ENCODE peak calls at places on chromosome 4, in eight cellular contexts. One of them, this sample, is unnamed.

GRCh38 chr4:142264961-142265360 is 581.1 kb downstream of the INPP4B start:
- DNase-seq in HAP-1: no peak
- DNase-seq in neural crest cell: no peak
- DNase-seq in activated T-cell treated with anti-CD3 and anti-CD28 coated beads, Interleukin-2, amount 50 U/mL, for 4 hours: no peak
- DNase-seq in AG09309: no peak
- DNase-seq in GM03348: no peak
- DNase-seq in stimulated activated CD4-positive, alpha-beta T cell treated with anti-CD3 and anti-CD28 coated beads, Interleukin-4, amount 100 ng/mL, for 4 hours: no peak
- DNase-seq in effector memory CD8-positive, alpha-beta T cell: no peak
- DNase-seq in this sample: peak

GRCh38 chr4:155094421-155094820 is 114.0 kb upstream of the NPY2R start:
- DNase-seq in activated T-cell treated with anti-CD3 and anti-CD28 coated beads, Interleukin-2, amount 50 U/mL, for 4 hours: no peak
- DNase-seq in effector memory CD8-positive, alpha-beta T cell: no peak
- DNase-seq in HAP-1: no peak
- DNase-seq in GM03348: no peak
- DNase-seq in neural crest cell: no peak
- DNase-seq in stimulated activated CD4-positive, alpha-beta T cell treated with anti-CD3 and anti-CD28 coated beads, Interleukin-4, amount 100 ng/mL, for 4 hours: no peak
- DNase-seq in AG09309: peak
- DNase-seq in this sample: no peak

GRCh38 chr4:107862658-107863057 is 37.9 kb downstream of the SGMS2 start:
- DNase-seq in HAP-1: no peak
- DNase-seq in GM03348: no peak
- DNase-seq in stimulated activated CD4-positive, alpha-beta T cell treated with anti-CD3 and anti-CD28 coated beads, Interleukin-4, amount 100 ng/mL, for 4 hours: no peak
- DNase-seq in neural crest cell: no peak
- DNase-seq in effector memory CD8-positive, alpha-beta T cell: no peak
- DNase-seq in AG09309: no peak
- DNase-seq in activated T-cell treated with anti-CD3 and anti-CD28 coated beads, Interleukin-2, amount 50 U/mL, for 4 hours: no peak
- DNase-seq in this sample: peak

GRCh38 chr4:38004062-38004461 is 43.9 kb downstream of the PTTG2 start:
- DNase-seq in stimulated activated CD4-positive, alpha-beta T cell treated with anti-CD3 and anti-CD28 coated beads, Interleukin-4, amount 100 ng/mL, for 4 hours: no peak
- DNase-seq in neural crest cell: no peak
- DNase-seq in HAP-1: no peak
- DNase-seq in AG09309: no peak
- DNase-seq in activated T-cell treated with anti-CD3 and anti-CD28 coated beads, Interleukin-2, amount 50 U/mL, for 4 hours: no peak
- DNase-seq in effector memory CD8-positive, alpha-beta T cell: no peak
- DNase-seq in GM03348: peak
- DNase-seq in this sample: no peak

GRCh38 chr4:94406668-94407437 is 44.9 kb upstream of the PDLIM5 start:
- DNase-seq in effector memory CD8-positive, alpha-beta T cell: peak
- DNase-seq in neural crest cell: peak
- DNase-seq in stimulated activated CD4-positive, alpha-beta T cell treated with anti-CD3 and anti-CD28 coated beads, Interleukin-4, amount 100 ng/mL, for 4 hours: peak
- DNase-seq in activated T-cell treated with anti-CD3 and anti-CD28 coated beads, Interleukin-2, amount 50 U/mL, for 4 hours: peak
- DNase-seq in AG09309: peak
- DNase-seq in GM03348: peak
- DNase-seq in HAP-1: peak
- DNase-seq in this sample: peak

GRCh38 chr4:74426101-74426500 is 18.8 kb upstream of the AREG start:
- DNase-seq in HAP-1: no peak
- DNase-seq in effector memory CD8-positive, alpha-beta T cell: no peak
- DNase-seq in activated T-cell treated with anti-CD3 and anti-CD28 coated beads, Interleukin-2, amount 50 U/mL, for 4 hours: no peak
- DNase-seq in neural crest cell: no peak
- DNase-seq in AG09309: no peak
- DNase-seq in GM03348: peak
- DNase-seq in stimulated activated CD4-positive, alpha-beta T cell treated with anti-CD3 and anti-CD28 coated beads, Interleukin-4, amount 100 ng/mL, for 4 hours: no peak
- DNase-seq in this sample: no peak

GRCh38 chr4:79948739-79949138 is 124.3 kb downstream of the ANTXR2 start:
- DNase-seq in neural crest cell: no peak
- DNase-seq in activated T-cell treated with anti-CD3 and anti-CD28 coated beads, Interleukin-2, amount 50 U/mL, for 4 hours: no peak
- DNase-seq in stimulated activated CD4-positive, alpha-beta T cell treated with anti-CD3 and anti-CD28 coated beads, Interleukin-4, amount 100 ng/mL, for 4 hours: no peak
- DNase-seq in AG09309: no peak
- DNase-seq in HAP-1: no peak
- DNase-seq in GM03348: no peak
- DNase-seq in effector memory CD8-positive, alpha-beta T cell: no peak
- DNase-seq in this sample: no peak

GRCh38 chr4:121198261-121198660 is 34.1 kb upstream of the TNIP3 start:
- DNase-seq in effector memory CD8-positive, alpha-beta T cell: no peak
- DNase-seq in HAP-1: no peak
- DNase-seq in stimulated activated CD4-positive, alpha-beta T cell treated with anti-CD3 and anti-CD28 coated beads, Interleukin-4, amount 100 ng/mL, for 4 hours: no peak
- DNase-seq in AG09309: no peak
- DNase-seq in activated T-cell treated with anti-CD3 and anti-CD28 coated beads, Interleukin-2, amount 50 U/mL, for 4 hours: no peak
- DNase-seq in GM03348: peak
- DNase-seq in neural crest cell: no peak
- DNase-seq in this sample: no peak

GRCh38 chr4:173012608-173013007 is 156.0 kb upstream of the GALNT7 start:
- DNase-seq in stimulated activated CD4-positive, alpha-beta T cell treated with anti-CD3 and anti-CD28 coated beads, Interleukin-4, amount 100 ng/mL, for 4 hours: no peak
- DNase-seq in AG09309: no peak
- DNase-seq in effector memory CD8-positive, alpha-beta T cell: no peak
- DNase-seq in activated T-cell treated with anti-CD3 and anti-CD28 coated beads, Interleukin-2, amount 50 U/mL, for 4 hours: no peak
- DNase-seq in HAP-1: no peak
- DNase-seq in GM03348: no peak
- DNase-seq in neural crest cell: no peak
- DNase-seq in this sample: no peak

GRCh38 chr4:3434891-3435683 is 6.7 kb upstream of the HGFAC start:
- DNase-seq in AG09309: no peak
- DNase-seq in HAP-1: no peak
- DNase-seq in activated T-cell treated with anti-CD3 and anti-CD28 coated beads, Interleukin-2, amount 50 U/mL, for 4 hours: no peak
- DNase-seq in GM03348: no peak
- DNase-seq in effector memory CD8-positive, alpha-beta T cell: no peak
- DNase-seq in stimulated activated CD4-positive, alpha-beta T cell treated with anti-CD3 and anti-CD28 coated beads, Interleukin-4, amount 100 ng/mL, for 4 hours: no peak
- DNase-seq in neural crest cell: no peak
- DNase-seq in this sample: no peak

GRCh38 chr4:190019023-190019858 is 7.8 kb downstream of the FRG2 start:
- DNase-seq in neural crest cell: no peak
- DNase-seq in stimulated activated CD4-positive, alpha-beta T cell treated with anti-CD3 and anti-CD28 coated beads, Interleukin-4, amount 100 ng/mL, for 4 hours: no peak
- DNase-seq in activated T-cell treated with anti-CD3 and anti-CD28 coated beads, Interleukin-2, amount 50 U/mL, for 4 hours: no peak
- DNase-seq in AG09309: no peak
- DNase-seq in effector memory CD8-positive, alpha-beta T cell: no peak
- DNase-seq in GM03348: no peak
- DNase-seq in HAP-1: no peak
- DNase-seq in this sample: no peak

GRCh38 chr4:55312491-55313101 is 33.4 kb upstream of the SRD5A3 start:
- DNase-seq in neural crest cell: peak
- DNase-seq in effector memory CD8-positive, alpha-beta T cell: peak
- DNase-seq in activated T-cell treated with anti-CD3 and anti-CD28 coated beads, Interleukin-2, amount 50 U/mL, for 4 hours: peak
- DNase-seq in HAP-1: peak
- DNase-seq in AG09309: peak
- DNase-seq in GM03348: peak
- DNase-seq in stimulated activated CD4-positive, alpha-beta T cell treated with anti-CD3 and anti-CD28 coated beads, Interleukin-4, amount 100 ng/mL, for 4 hours: no peak
- DNase-seq in this sample: peak

GRCh38 chr4:151788021-151788420 is 27.2 kb upstream of the GATB start:
- DNase-seq in HAP-1: no peak
- DNase-seq in effector memory CD8-positive, alpha-beta T cell: no peak
- DNase-seq in AG09309: no peak
- DNase-seq in activated T-cell treated with anti-CD3 and anti-CD28 coated beads, Interleukin-2, amount 50 U/mL, for 4 hours: no peak
- DNase-seq in stimulated activated CD4-positive, alpha-beta T cell treated with anti-CD3 and anti-CD28 coated beads, Interleukin-4, amount 100 ng/mL, for 4 hours: no peak
- DNase-seq in GM03348: no peak
- DNase-seq in neural crest cell: no peak
- DNase-seq in this sample: no peak

GRCh38 chr4:155805016-155805415 is 46.2 kb downstream of the GUCY1B1 start:
- DNase-seq in activated T-cell treated with anti-CD3 and anti-CD28 coated beads, Interleukin-2, amount 50 U/mL, for 4 hours: no peak
- DNase-seq in AG09309: no peak
- DNase-seq in HAP-1: no peak
- DNase-seq in neural crest cell: no peak
- DNase-seq in effector memory CD8-positive, alpha-beta T cell: no peak
- DNase-seq in stimulated activated CD4-positive, alpha-beta T cell treated with anti-CD3 and anti-CD28 coated beads, Interleukin-4, amount 100 ng/mL, for 4 hours: no peak
- DNase-seq in GM03348: no peak
- DNase-seq in this sample: no peak

GRCh38 chr4:114076865-114077264 is 97.4 kb upstream of the ARSJ start:
- DNase-seq in stimulated activated CD4-positive, alpha-beta T cell treated with anti-CD3 and anti-CD28 coated beads, Interleukin-4, amount 100 ng/mL, for 4 hours: no peak
- DNase-seq in AG09309: no peak
- DNase-seq in HAP-1: no peak
- DNase-seq in effector memory CD8-positive, alpha-beta T cell: no peak
- DNase-seq in activated T-cell treated with anti-CD3 and anti-CD28 coated beads, Interleukin-2, amount 50 U/mL, for 4 hours: no peak
- DNase-seq in neural crest cell: no peak
- DNase-seq in GM03348: no peak
- DNase-seq in this sample: no peak

GRCh38 chr4:170599894-170600293 is 510.1 kb upstream of the AADAT start:
- DNase-seq in AG09309: no peak
- DNase-seq in activated T-cell treated with anti-CD3 and anti-CD28 coated beads, Interleukin-2, amount 50 U/mL, for 4 hours: no peak
- DNase-seq in effector memory CD8-positive, alpha-beta T cell: no peak
- DNase-seq in GM03348: no peak
- DNase-seq in HAP-1: no peak
- DNase-seq in stimulated activated CD4-positive, alpha-beta T cell treated with anti-CD3 and anti-CD28 coated beads, Interleukin-4, amount 100 ng/mL, for 4 hours: no peak
- DNase-seq in neural crest cell: no peak
- DNase-seq in this sample: no peak

GRCh38 chr4:37644962-37645361 is 41.2 kb downstream of the RELL1 start:
- DNase-seq in stimulated activated CD4-positive, alpha-beta T cell treated with anti-CD3 and anti-CD28 coated beads, Interleukin-4, amount 100 ng/mL, for 4 hours: no peak
- DNase-seq in GM03348: no peak
- DNase-seq in AG09309: no peak
- DNase-seq in neural crest cell: no peak
- DNase-seq in effector memory CD8-positive, alpha-beta T cell: no peak
- DNase-seq in activated T-cell treated with anti-CD3 and anti-CD28 coated beads, Interleukin-2, amount 50 U/mL, for 4 hours: no peak
- DNase-seq in HAP-1: no peak
- DNase-seq in this sample: no peak

GRCh38 chr4:78654809-78655208 is 103.2 kb downstream of the ANXA3 start:
- DNase-seq in HAP-1: no peak
- DNase-seq in stimulated activated CD4-positive, alpha-beta T cell treated with anti-CD3 and anti-CD28 coated beads, Interleukin-4, amount 100 ng/mL, for 4 hours: no peak
- DNase-seq in AG09309: peak
- DNase-seq in neural crest cell: no peak
- DNase-seq in activated T-cell treated with anti-CD3 and anti-CD28 coated beads, Interleukin-2, amount 50 U/mL, for 4 hours: no peak
- DNase-seq in effector memory CD8-positive, alpha-beta T cell: no peak
- DNase-seq in GM03348: peak
- DNase-seq in this sample: no peak

GRCh38 chr4:142452132-142452855 is 393.8 kb downstream of the INPP4B start:
- DNase-seq in activated T-cell treated with anti-CD3 and anti-CD28 coated beads, Interleukin-2, amount 50 U/mL, for 4 hours: no peak
- DNase-seq in GM03348: peak
- DNase-seq in AG09309: peak
- DNase-seq in HAP-1: no peak
- DNase-seq in effector memory CD8-positive, alpha-beta T cell: no peak
- DNase-seq in stimulated activated CD4-positive, alpha-beta T cell treated with anti-CD3 and anti-CD28 coated beads, Interleukin-4, amount 100 ng/mL, for 4 hours: no peak
- DNase-seq in neural crest cell: no peak
- DNase-seq in this sample: no peak

GRCh38 chr4:1631136-1631535 is 53.0 kb downstream of the FAM53A start:
- DNase-seq in effector memory CD8-positive, alpha-beta T cell: no peak
- DNase-seq in neural crest cell: no peak
- DNase-seq in HAP-1: no peak
- DNase-seq in GM03348: no peak
- DNase-seq in activated T-cell treated with anti-CD3 and anti-CD28 coated beads, Interleukin-2, amount 50 U/mL, for 4 hours: no peak
- DNase-seq in stimulated activated CD4-positive, alpha-beta T cell treated with anti-CD3 and anti-CD28 coated beads, Interleukin-4, amount 100 ng/mL, for 4 hours: no peak
- DNase-seq in AG09309: no peak
- DNase-seq in this sample: no peak

GRCh38 chr4:99404595-99405287 is 30.4 kb downstream of the ADH7 start:
- DNase-seq in AG09309: no peak
- DNase-seq in HAP-1: no peak
- DNase-seq in neural crest cell: no peak
- DNase-seq in stimulated activated CD4-positive, alpha-beta T cell treated with anti-CD3 and anti-CD28 coated beads, Interleukin-4, amount 100 ng/mL, for 4 hours: no peak
- DNase-seq in effector memory CD8-positive, alpha-beta T cell: no peak
- DNase-seq in activated T-cell treated with anti-CD3 and anti-CD28 coated beads, Interleukin-2, amount 50 U/mL, for 4 hours: no peak
- DNase-seq in GM03348: peak
- DNase-seq in this sample: peak

GRCh38 chr4:180635276-180635675 is 1607.9 kb upstream of the TENM3 start:
- DNase-seq in stimulated activated CD4-positive, alpha-beta T cell treated with anti-CD3 and anti-CD28 coated beads, Interleukin-4, amount 100 ng/mL, for 4 hours: no peak
- DNase-seq in GM03348: no peak
- DNase-seq in HAP-1: no peak
- DNase-seq in neural crest cell: no peak
- DNase-seq in AG09309: no peak
- DNase-seq in activated T-cell treated with anti-CD3 and anti-CD28 coated beads, Interleukin-2, amount 50 U/mL, for 4 hours: no peak
- DNase-seq in effector memory CD8-positive, alpha-beta T cell: no peak
- DNase-seq in this sample: no peak

GRCh38 chr4:176794151-176794550 is 1.4 kb upstream of the VEGFC start:
- DNase-seq in activated T-cell treated with anti-CD3 and anti-CD28 coated beads, Interleukin-2, amount 50 U/mL, for 4 hours: no peak
- DNase-seq in HAP-1: no peak
- DNase-seq in stimulated activated CD4-positive, alpha-beta T cell treated with anti-CD3 and anti-CD28 coated beads, Interleukin-4, amount 100 ng/mL, for 4 hours: no peak
- DNase-seq in AG09309: peak
- DNase-seq in neural crest cell: no peak
- DNase-seq in effector memory CD8-positive, alpha-beta T cell: no peak
- DNase-seq in GM03348: peak
- DNase-seq in this sample: no peak

GRCh38 chr4:6840062-6840976 is 57.8 kb downstream of the KIAA0232 start:
- DNase-seq in stimulated activated CD4-positive, alpha-beta T cell treated with anti-CD3 and anti-CD28 coated beads, Interleukin-4, amount 100 ng/mL, for 4 hours: no peak
- DNase-seq in HAP-1: peak
- DNase-seq in neural crest cell: no peak
- DNase-seq in effector memory CD8-positive, alpha-beta T cell: no peak
- DNase-seq in activated T-cell treated with anti-CD3 and anti-CD28 coated beads, Interleukin-2, amount 50 U/mL, for 4 hours: no peak
- DNase-seq in GM03348: no peak
- DNase-seq in AG09309: no peak
- DNase-seq in this sample: no peak

GRCh38 chr4:145732001-145732400 is 52.1 kb downstream of the C4orf51 start:
- DNase-seq in stimulated activated CD4-positive, alpha-beta T cell treated with anti-CD3 and anti-CD28 coated beads, Interleukin-4, amount 100 ng/mL, for 4 hours: no peak
- DNase-seq in AG09309: no peak
- DNase-seq in GM03348: no peak
- DNase-seq in HAP-1: no peak
- DNase-seq in effector memory CD8-positive, alpha-beta T cell: no peak
- DNase-seq in activated T-cell treated with anti-CD3 and anti-CD28 coated beads, Interleukin-2, amount 50 U/mL, for 4 hours: no peak
- DNase-seq in neural crest cell: no peak
- DNase-seq in this sample: no peak

GRCh38 chr4:146640021-146640425 is 1.3 kb downstream of the POU4F2 start:
- DNase-seq in stimulated activated CD4-positive, alpha-beta T cell treated with anti-CD3 and anti-CD28 coated beads, Interleukin-4, amount 100 ng/mL, for 4 hours: no peak
- DNase-seq in neural crest cell: no peak
- DNase-seq in HAP-1: no peak
- DNase-seq in effector memory CD8-positive, alpha-beta T cell: no peak
- DNase-seq in activated T-cell treated with anti-CD3 and anti-CD28 coated beads, Interleukin-2, amount 50 U/mL, for 4 hours: no peak
- DNase-seq in AG09309: no peak
- DNase-seq in GM03348: no peak
- DNase-seq in this sample: no peak

GRCh38 chr4:42750091-42750490 is 93.2 kb upstream of the ATP8A1 start:
- DNase-seq in GM03348: no peak
- DNase-seq in AG09309: no peak
- DNase-seq in effector memory CD8-positive, alpha-beta T cell: peak
- DNase-seq in HAP-1: no peak
- DNase-seq in stimulated activated CD4-positive, alpha-beta T cell treated with anti-CD3 and anti-CD28 coated beads, Interleukin-4, amount 100 ng/mL, for 4 hours: no peak
- DNase-seq in activated T-cell treated with anti-CD3 and anti-CD28 coated beads, Interleukin-2, amount 50 U/mL, for 4 hours: peak
- DNase-seq in neural crest cell: no peak
- DNase-seq in this sample: peak

This sample was measured in GM12865.